ENCODE peak calls at places on chromosomes 1 and 21, in four cellular contexts. F is IMR-90, J is H1, X is mesendoderm. V is an unnamed sample.

GRCh38 chr1:16068356-16069270 is 4.8 kb downstream of the FAM131C start:
- DNase-seq in J (no peak), X (no peak), F (peak), V (no peak)

GRCh38 chr21:31686272-31686913 is 26.9 kb downstream of the SOD1 start:
- DNase-seq in X (no peak), J (no peak), F (no peak), V (no peak)

GRCh38 chr1:33459766-33460543 is 12.5 kb upstream of the ZSCAN20 start:
- DNase-seq in F (peak), J (no peak), X (peak), V (no peak)

GRCh38 chr1:168643152-168643551 is 66.7 kb downstream of the XCL1 start:
- DNase-seq in X (no peak), J (no peak), F (no peak), V (no peak)

GRCh38 chr21:42272109-42272962 is 42.9 kb downstream of the TFF3 start:
- DNase-seq in X (no peak), J (no peak), F (no peak), V (no peak)

GRCh38 chr1:222600274-222600673 is 10.5 kb upstream of the TAF1A start:
- DNase-seq in J (no peak), F (no peak), X (no peak), V (no peak)

GRCh38 chr1:230105245-230105753 is 38.3 kb downstream of the GALNT2 start:
- DNase-seq in F (no peak), J (no peak), X (no peak), V (no peak)

GRCh38 chr1:8318436-8318835 is 522 bp downstream of the SLC45A1 start:
- DNase-seq in X (no peak), J (no peak), F (no peak), V (no peak)

GRCh38 chr1:43968348-43968948 is 1.4 kb upstream of the DPH2 start:
- DNase-seq in F (no peak), X (peak), J (no peak), V (peak)

GRCh38 chr1:30923597-30923996 is 15.0 kb upstream of the SDC3 start:
- DNase-seq in X (no peak), F (no peak), J (no peak), V (no peak)

GRCh38 chr1:19773485-19773884 is 26.2 kb downstream of the TMCO4 start:
- DNase-seq in F (no peak), J (no peak), X (no peak), V (no peak)

GRCh38 chr1:178362784-178363183 is 134.0 kb downstream of the CLEC20A start:
- DNase-seq in J (no peak), X (no peak), F (peak), V (no peak)

GRCh38 chr1:44447051-44447806 is 42.2 kb downstream of the RNF220 start:
- DNase-seq in J (no peak), X (no peak), F (no peak), V (no peak)

GRCh38 chr1:147504801-147505303 is 36.4 kb upstream of the BCL9 start:
- DNase-seq in F (peak), J (no peak), X (peak), V (peak)

GRCh38 chr1:37255111-37255795 is 219.1 kb upstream of the ZC3H12A start:
- DNase-seq in J (peak), X (peak), F (no peak), V (peak)

GRCh38 chr1:217542136-217542777 is 88.6 kb downstream of the GPATCH2 start:
- DNase-seq in F (no peak), X (no peak), J (no peak), V (no peak)

DNA sequence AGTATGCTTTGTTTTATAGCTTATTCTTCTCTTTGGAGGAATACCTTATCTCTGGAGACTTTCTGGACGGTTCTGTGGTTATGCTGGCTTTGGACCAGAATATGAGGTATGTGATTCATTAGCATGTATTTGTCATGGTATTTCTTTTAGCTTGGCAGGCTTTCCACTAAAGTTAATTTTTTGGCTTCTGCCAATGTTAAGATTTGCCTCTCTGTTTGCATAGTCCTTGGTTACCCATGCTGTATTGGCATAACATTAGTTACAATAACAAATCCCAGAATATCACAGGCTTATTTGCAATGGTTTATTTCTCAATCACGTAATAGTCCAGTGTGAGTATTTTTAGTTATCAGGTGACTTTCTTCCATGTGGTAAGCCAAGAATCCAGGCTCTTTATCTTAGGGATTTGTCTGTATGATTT is 9.7 kb downstream of the ZMPSTE24 start:
- DNase-seq in J (no peak), X (no peak), F (peak), V (no peak)
- H3K56ac ChIP-seq in J (no peak), X (no peak), F (no peak), V (no peak)

GRCh38 chr1:225888898-225889690 is at the start of gene LEFTY1:
- DNase-seq in J (no peak), X (peak), F (no peak), V (peak)
- H3K9ac ChIP-seq in J (no peak), X (peak), F (no peak), V (peak)

GRCh38 chr1:76477131-76477530 is 390.1 kb upstream of the ST6GALNAC5 start:
- DNase-seq in X (no peak), J (no peak), F (no peak), V (no peak)

GRCh38 chr1:76482272-76482671 is 385.0 kb upstream of the ST6GALNAC5 start:
- DNase-seq in F (no peak), X (no peak), J (no peak), V (no peak)
- H3K56ac ChIP-seq in F (no peak), X (no peak), J (no peak), V (no peak)

GRCh38 chr1:163656367-163656766 is 334.6 kb downstream of the NUF2 start:
- DNase-seq in J (no peak), F (no peak), X (no peak), V (no peak)
- H3K9ac ChIP-seq in J (no peak), F (no peak), X (no peak), V (no peak)

DNA sequence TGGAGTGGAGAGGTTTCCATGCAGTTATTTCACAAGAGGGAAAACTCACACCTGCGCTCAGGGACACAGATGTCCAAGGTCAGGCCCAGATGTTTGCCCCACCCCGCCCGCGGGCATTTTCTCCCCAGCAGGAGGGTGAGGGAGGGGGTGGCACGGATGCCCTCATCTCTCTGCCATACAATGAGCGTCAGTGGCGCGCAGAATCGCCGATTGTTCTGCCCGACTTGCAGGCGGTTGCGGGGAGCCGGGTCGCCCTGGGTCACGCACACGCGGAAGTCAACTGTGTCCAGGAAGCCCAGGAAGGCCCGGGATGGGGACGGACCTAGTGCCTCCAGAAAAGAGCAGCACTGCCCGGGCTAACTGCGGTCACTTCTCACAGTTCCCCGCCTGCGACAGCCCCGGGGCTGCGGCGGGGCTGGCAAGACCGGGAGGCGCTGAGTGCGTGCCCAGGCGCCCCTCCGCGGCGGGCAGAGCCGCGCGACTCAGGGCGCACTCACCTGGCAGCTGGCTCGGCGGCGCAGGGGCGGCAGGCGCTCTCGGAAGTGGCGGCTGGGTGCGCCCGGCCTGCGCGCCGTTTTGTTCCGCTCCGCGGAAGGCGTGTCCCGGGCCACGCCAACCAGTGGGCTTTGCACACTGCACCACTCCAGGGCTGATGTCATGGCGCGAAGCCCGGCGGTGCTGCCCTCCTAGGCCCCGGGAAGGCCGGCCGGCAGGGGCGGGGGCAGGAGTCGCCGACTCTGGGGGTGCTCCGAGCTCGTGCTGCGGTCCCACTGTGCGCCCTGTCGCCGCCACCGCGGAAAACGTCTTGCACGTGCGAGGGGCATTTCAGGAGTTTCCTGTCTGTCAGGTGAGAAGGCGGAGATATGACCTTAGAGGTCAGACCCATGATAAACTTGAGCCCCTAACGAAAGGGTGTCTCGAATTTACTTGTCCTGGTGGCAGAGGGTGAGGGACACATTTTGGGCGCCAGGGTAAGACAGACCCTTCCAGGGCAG is at the start of gene CSRP1:
- DNase-seq in F (peak), J (no peak), X (peak), V (peak)
- H3K56ac ChIP-seq in F (peak), J (no peak), X (peak), V (no peak)

GRCh38 chr1:192545781-192546521 is 29.6 kb upstream of the RGS1 start:
- DNase-seq in X (no peak), F (no peak), J (no peak), V (no peak)
- H3K9ac ChIP-seq in X (no peak), F (no peak), J (no peak), V (no peak)

GRCh38 chr1:55929652-55930051 is 649.7 kb downstream of the PLPP3 start:
- DNase-seq in J (no peak), X (no peak), F (no peak), V (no peak)

GRCh38 chr1:55930931-55931271 is 648.5 kb downstream of the PLPP3 start:
- DNase-seq in F (no peak), J (no peak), X (no peak), V (no peak)

GRCh38 chr1:55932402-55932801 is 647.0 kb downstream of the PLPP3 start:
- DNase-seq in J (no peak), F (no peak), X (no peak), V (no peak)

GRCh38 chr1:55927934-55928333 is 651.4 kb downstream of the PLPP3 start:
- DNase-seq in X (no peak), J (no peak), F (no peak), V (no peak)

DNA sequence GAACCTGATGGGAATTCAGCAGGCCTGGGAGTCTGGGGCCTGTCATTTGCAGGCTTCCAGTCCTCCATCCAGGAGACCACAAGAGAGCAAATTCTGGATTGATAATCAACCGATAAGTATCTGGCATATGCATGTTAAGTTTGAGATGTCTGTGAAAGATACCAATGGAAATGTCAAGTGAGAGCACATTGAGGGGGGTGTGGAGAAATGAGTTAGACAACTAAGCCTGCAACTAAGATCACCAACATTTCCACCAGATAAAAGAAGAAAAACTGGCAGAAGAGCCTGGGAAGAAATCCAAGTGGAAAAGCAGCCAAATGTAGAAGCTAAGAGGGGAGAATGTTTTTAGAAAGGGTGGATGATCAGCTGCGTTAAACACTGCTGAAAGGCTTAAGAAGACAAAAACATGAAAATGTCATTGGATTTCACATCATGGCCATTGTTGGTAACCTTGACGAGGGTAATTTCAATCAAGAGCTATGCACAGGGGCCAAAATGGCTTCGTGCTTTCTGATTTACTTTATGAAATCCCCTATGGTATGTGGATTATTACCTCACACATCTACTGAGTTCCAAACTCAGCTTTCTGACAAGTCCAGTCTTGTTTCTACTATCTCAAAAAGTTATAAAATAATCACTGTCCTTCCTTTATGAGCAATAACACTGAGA is 648.0 kb downstream of the PLPP3 start:
- DNase-seq in F (peak), J (no peak), X (peak), V (no peak)
- H3K56ac ChIP-seq in F (no peak), J (no peak), X (no peak), V (no peak)

GRCh38 chr1:201284636-201285035 is 1.3 kb downstream of the PKP1 start:
- DNase-seq in F (no peak), X (no peak), J (no peak), V (no peak)

GRCh38 chr1:201281573-201281972 is 1.7 kb upstream of the PKP1 start:
- DNase-seq in J (no peak), F (no peak), X (no peak), V (no peak)

GRCh38 chr1:201282216-201282615 is 1.1 kb upstream of the PKP1 start:
- DNase-seq in J (no peak), X (no peak), F (no peak), V (no peak)

GRCh38 chr1:201283836-201284553 is 689 bp downstream of the PKP1 start:
- DNase-seq in F (no peak), J (no peak), X (no peak), V (peak)

GRCh38 chr1:201282931-201283829 is at the start of gene PKP1:
- DNase-seq in F (peak), X (peak), J (no peak), V (peak)
- H3K9ac ChIP-seq in F (no peak), X (peak), J (no peak), V (no peak)

GRCh38 chr1:227454686-227455085 is 108.7 kb upstream of the ZNF678 start:
- DNase-seq in X (no peak), F (no peak), J (no peak), V (no peak)

GRCh38 chr1:227450489-227450888 is 112.9 kb upstream of the ZNF678 start:
- DNase-seq in F (no peak), J (no peak), X (no peak), V (no peak)

GRCh38 chr1:227451062-227451461 is 112.3 kb upstream of the ZNF678 start:
- DNase-seq in X (no peak), F (no peak), J (no peak), V (no peak)

GRCh38 chr1:227451954-227452353 is 111.4 kb upstream of the ZNF678 start:
- DNase-seq in F (no peak), J (no peak), X (no peak), V (no peak)

GRCh38 chr1:227453962-227454361 is 109.4 kb upstream of the ZNF678 start:
- DNase-seq in X (no peak), F (no peak), J (no peak), V (no peak)
- H3K56ac ChIP-seq in X (no peak), F (no peak), J (no peak), V (no peak)

GRCh38 chr1:248926401-248927182 is 20.6 kb downstream of the PGBD2 start:
- DNase-seq in F (peak), X (no peak), J (no peak), V (no peak)

GRCh38 chr1:248923932-248924331 is 17.9 kb downstream of the PGBD2 start:
- DNase-seq in X (no peak), F (no peak), J (no peak), V (no peak)

DNA sequence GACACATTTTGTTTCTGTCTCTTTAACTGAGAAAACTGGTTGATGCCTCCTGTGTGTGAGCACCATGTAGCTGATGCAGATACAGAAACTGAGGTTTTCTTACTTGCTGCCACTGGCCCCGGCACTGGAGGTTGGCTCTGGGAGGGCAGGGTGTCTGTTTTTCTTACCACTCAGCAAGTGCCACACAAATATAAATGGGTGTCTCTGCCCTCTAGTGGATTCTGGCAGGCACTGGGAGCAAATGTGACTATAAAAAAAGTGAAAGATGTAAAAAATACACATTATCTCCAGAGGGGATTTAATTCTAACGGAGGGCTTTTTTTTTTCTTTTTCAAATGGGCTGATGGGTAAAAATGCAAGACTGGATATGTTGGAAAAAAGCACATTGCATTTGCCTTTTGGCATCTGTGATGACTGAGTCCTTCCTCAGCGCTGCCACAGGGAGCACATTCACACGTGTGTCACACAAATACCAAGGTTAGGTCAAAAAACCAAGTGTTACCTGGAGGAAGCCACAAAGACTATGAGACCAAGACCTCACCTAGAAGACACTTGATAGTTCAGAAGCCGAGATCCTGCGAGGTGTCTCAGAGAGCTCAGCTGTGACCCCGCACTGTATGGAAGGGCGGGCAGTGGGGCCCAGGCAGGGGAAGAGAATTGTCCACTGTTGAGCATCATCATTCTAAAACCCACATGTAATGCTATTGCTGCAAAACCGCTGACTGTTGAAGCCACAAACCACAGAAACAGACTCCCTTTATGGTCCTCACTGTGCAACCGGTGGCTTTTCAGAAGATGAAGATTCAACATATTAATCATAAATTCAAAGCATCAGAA is 18.9 kb downstream of the PGBD2 start:
- DNase-seq in X (peak), J (no peak), F (peak), V (peak)
- H3K9ac ChIP-seq in X (no peak), J (no peak), F (no peak), V (no peak)

V was measured in H9.